ENCODE peak calls at places on chromosomes 5 and 9, in eight cellular contexts. X, S, F, H, O, Q, Z and R are unnamed samples. For H3K4me1, the result is how much of the 10 kb centered on the place peaks cover.

GRCh38 chr9:89408628-89409101 is 89.2 kb downstream of the SEMA4D start:
- DNase-seq in F (no peak), O (no peak), Q (no peak), Z (peak), S (peak), H (no peak), X (peak), R (no peak)

GRCh38 chr5:15009420-15009819 is 137.8 kb upstream of the ANKH start:
- DNase-seq in H (no peak), F (no peak), Z (no peak), Q (peak), X (no peak), O (no peak), S (no peak), R (no peak)

GRCh38 chr9:93302586-93303257 is 118.8 kb downstream of the WNK2 start:
- DNase-seq in F (peak), H (peak), Q (peak), X (peak), S (peak), Z (peak), O (no peak), R (peak)

GRCh38 chr9:79581388-79581787 is 9.6 kb downstream of the TLE4 start:
- DNase-seq in Z (no peak), X (no peak), O (no peak), S (no peak), H (no peak), Q (peak), F (no peak), R (no peak)

GRCh38 chr9:93033541-93033940 is 25.0 kb upstream of the SUSD3 start:
- DNase-seq in S (no peak), Q (peak), H (no peak), O (no peak), Z (no peak), X (no peak), F (no peak), R (no peak)

GRCh38 chr5:14584848-14585247 is 3.3 kb downstream of the OTULINL start:
- DNase-seq in Q (no peak), O (no peak), Z (no peak), H (no peak), S (peak), F (no peak), X (no peak), R (no peak)

GRCh38 chr9:78314953-78315870 is 18.3 kb downstream of the PSAT1 start:
- DNase-seq in H (no peak), F (no peak), Q (peak), X (no peak), Z (no peak), O (no peak), S (peak), R (no peak)

GRCh38 chr5:160629007-160629402 is 207.3 kb downstream of the PTTG1 start:
- DNase-seq in Q (no peak), X (no peak), S (no peak), Z (no peak), H (no peak), F (no peak), O (no peak), R (no peak)

GRCh38 chr9:98861881-98862501 is 54.5 kb downstream of the GALNT12 start:
- DNase-seq in S (peak), Z (no peak), H (peak), F (no peak), X (peak), Q (peak), O (no peak), R (peak)

GRCh38 chr5:127080001-127080478 is 6.7 kb upstream of the C5orf63 start:
- DNase-seq in F (no peak), O (no peak), X (no peak), Z (no peak), H (no peak), S (no peak), Q (peak), R (no peak)

GRCh38 chr5:34474573-34475021 is 181.5 kb upstream of the RAI14 start:
- DNase-seq in O (no peak), Z (no peak), X (no peak), F (no peak), H (no peak), Q (peak), S (no peak), R (no peak)

DNA sequence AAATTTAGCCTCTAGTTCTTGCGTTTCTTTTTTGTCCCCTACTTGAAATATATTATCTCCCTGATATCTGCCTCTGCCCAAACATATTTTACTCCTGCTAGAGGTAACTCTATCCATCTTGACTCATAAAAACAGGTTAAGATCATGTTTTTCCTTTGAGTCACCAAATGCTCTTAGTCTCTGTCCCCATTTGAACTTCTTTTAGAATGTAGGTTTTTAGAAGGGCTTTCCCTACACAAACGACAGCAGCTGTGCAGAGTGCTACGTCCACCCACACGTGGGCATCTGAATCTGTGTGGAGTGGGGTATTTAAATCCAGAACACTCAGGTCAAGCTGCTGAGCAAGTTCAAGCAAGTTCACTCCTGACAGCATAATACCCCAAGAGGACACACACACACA is 2.2 kb downstream of the HSD17B3 start:
- DNase-seq in Q (peak), F (no peak), Z (no peak), S (no peak), H (no peak), O (no peak), X (no peak), R (no peak)
- H3K4me1 ChIP-seq in Q (under half), F (under half), Z (under half), S (under half), H (under half), O (under half), X (under half), R (under half)

DNA sequence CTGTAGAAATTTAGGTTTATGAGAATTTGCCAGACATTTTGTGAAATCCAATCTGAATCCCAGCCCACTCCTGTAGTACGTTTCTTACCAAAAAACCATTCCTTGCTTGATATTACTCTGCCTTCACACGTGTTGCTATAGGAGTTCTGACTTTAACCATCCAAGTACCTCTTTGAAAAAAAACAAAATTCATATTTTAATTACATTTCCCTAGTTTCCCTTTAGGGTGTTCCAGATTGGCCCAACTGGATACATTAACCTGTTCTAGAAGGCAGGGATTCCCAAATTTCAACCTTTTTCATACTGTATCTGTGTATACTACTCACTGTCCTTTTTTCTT is 1.4 kb upstream of the PJA2 start:
- DNase-seq in H (no peak), X (no peak), F (no peak), O (no peak), S (no peak), Q (no peak), Z (no peak), R (no peak)
- H3K4me3 ChIP-seq in H (peak), X (peak), F (peak), O (peak), S (peak), Q (peak), Z (peak), R (peak)

GRCh38 chr5:177300971-177301370 is 2.5 kb downstream of the RAB24 start:
- DNase-seq in O (no peak), H (no peak), Q (no peak), S (no peak), Z (no peak), X (no peak), F (no peak), R (no peak)

GRCh38 chr5:177301503-177302165 is 1.9 kb downstream of the RAB24 start:
- DNase-seq in O (no peak), S (peak), F (no peak), Z (no peak), Q (no peak), H (no peak), X (peak), R (no peak)

GRCh38 chr5:177303925-177304391 is 359 bp downstream of the PRELID1 start:
- DNase-seq in O (no peak), S (no peak), Q (peak), X (no peak), H (no peak), F (no peak), Z (no peak), R (no peak)

GRCh38 chr5:177303121-177303924 is at the start of the genes PRELID1 and RAB24:
- DNase-seq in O (peak), F (peak), X (peak), Z (peak), Q (peak), S (peak), H (peak), R (peak)

GRCh38 chr5:177302354-177303110 is 987 bp downstream of the RAB24 start:
- DNase-seq in Q (peak), O (no peak), X (no peak), F (no peak), Z (no peak), H (no peak), S (no peak), R (peak)
- H3K4me1 ChIP-seq in Q (under half), O (under half), X (under half), F (under half), Z (half or more), H (under half), S (under half), R (under half)

GRCh38 chr9:134130503-134131375 is 5.1 kb upstream of the WDR5 start:
- DNase-seq in Q (peak), X (peak), F (peak), S (peak), H (peak), O (no peak), Z (no peak), R (peak)
- H3K4me3 ChIP-seq in Q (no peak), X (no peak), F (no peak), S (no peak), H (no peak), O (peak), Z (no peak), R (peak)

GRCh38 chr9:111634860-111635259 is 3.7 kb downstream of the DNAJC25 start:
- DNase-seq in F (no peak), Z (no peak), O (no peak), H (no peak), Q (no peak), X (no peak), S (no peak), R (no peak)

GRCh38 chr9:111632695-111633388 is 1.7 kb downstream of the DNAJC25 start:
- DNase-seq in S (no peak), O (no peak), X (no peak), Q (no peak), H (no peak), Z (no peak), F (no peak), R (no peak)

GRCh38 chr9:111632051-111632450 is 917 bp downstream of the DNAJC25 start:
- DNase-seq in H (no peak), X (no peak), Z (no peak), O (no peak), Q (no peak), S (no peak), F (no peak), R (no peak)

GRCh38 chr9:111631071-111631971 is at the start of gene DNAJC25:
- DNase-seq in F (peak), S (peak), H (peak), Q (peak), X (peak), Z (peak), O (peak), R (peak)

DNA sequence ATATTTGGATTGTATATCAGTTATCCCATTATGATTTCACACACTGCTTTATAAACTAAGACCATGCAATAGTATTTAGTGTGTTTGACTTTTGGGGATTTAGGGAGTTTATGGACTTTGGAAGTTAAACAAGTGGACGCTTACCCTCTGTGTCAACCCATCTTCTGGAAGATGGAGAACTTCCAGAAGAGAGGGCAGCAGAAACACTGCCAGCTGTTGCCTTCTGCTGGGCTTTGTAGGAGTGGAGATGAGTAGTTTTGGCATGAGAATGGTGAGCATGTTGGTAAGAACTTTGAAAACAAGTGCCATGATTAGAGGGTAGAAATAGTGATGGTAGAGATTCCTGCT is 2.2 kb downstream of the DNAJC25 start:
- DNase-seq in F (no peak), Q (no peak), X (no peak), H (no peak), S (no peak), Z (no peak), O (no peak), R (no peak)
- H3K4me1 ChIP-seq in F (under half), Q (under half), X (under half), H (under half), S (under half), Z (under half), O (under half), R (under half)

GRCh38 chr9:133614056-133614455 is 4.9 kb upstream of the FAM163B start:
- DNase-seq in O (no peak), X (peak), S (no peak), H (no peak), Z (no peak), Q (no peak), F (no peak), R (no peak)
- H3K4me3 ChIP-seq in O (no peak), X (no peak), S (no peak), H (no peak), Z (no peak), Q (no peak), F (no peak), R (no peak)

DNA sequence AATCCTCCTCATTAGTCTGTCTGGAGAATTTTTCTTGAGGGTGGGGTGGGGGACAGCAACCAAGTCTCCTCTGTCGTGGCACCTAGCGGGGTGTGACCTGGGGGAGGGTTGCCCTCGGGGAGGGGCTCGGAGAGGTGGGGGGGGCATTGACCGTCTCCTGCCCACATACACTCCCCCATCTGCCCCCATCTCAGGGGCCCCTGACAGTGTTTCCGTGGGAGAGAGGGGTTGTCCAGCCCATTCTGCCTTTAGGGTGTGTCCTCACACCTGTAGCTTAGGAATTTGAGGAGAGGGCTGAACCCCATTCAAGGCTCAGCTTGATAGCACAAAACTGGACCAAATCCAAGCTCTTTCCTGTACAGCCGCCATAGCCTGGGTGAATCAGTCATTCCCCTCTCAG is 5.9 kb upstream of the CXXC5 start:
- DNase-seq in Z (peak), S (no peak), F (peak), O (no peak), X (peak), Q (no peak), H (no peak), R (no peak)
- H3K4me1 ChIP-seq in Z (under half), S (under half), F (under half), O (under half), X (half or more), Q (under half), H (under half), R (half or more)

GRCh38 chr9:109779711-109780452 is at the start of gene PALM2AKAP2:
- DNase-seq in F (peak), H (peak), Z (no peak), O (no peak), X (peak), Q (peak), S (peak), R (peak)
- H3K4me3 ChIP-seq in F (peak), H (peak), Z (no peak), O (peak), X (peak), Q (peak), S (peak), R (peak)

DNA sequence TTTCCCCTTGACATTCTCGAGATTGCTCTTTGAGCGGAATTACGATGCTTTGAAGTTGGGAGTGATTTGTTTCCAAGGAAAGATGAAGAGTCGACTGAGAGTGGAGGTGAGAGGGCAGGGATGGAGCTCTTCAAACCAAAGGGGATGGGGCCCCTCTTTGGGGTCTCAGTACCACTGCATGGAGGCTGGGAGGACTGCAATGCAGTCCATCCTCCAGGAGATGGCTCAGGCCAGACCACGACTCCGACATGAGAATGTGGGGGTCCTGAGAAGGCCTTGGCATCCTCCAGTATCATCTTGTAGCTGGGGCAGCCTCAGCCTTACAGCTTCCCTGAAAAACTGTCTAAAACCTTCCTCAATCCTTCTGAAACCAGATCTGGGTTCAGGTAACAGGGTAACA is 51.1 kb upstream of the CDKN2AIPNL start:
- DNase-seq in O (no peak), X (peak), F (no peak), Z (no peak), H (no peak), Q (no peak), S (no peak), R (peak)
- H3K4me1 ChIP-seq in O (under half), X (under half), F (under half), Z (under half), H (under half), Q (under half), S (under half), R (half or more)

DNA sequence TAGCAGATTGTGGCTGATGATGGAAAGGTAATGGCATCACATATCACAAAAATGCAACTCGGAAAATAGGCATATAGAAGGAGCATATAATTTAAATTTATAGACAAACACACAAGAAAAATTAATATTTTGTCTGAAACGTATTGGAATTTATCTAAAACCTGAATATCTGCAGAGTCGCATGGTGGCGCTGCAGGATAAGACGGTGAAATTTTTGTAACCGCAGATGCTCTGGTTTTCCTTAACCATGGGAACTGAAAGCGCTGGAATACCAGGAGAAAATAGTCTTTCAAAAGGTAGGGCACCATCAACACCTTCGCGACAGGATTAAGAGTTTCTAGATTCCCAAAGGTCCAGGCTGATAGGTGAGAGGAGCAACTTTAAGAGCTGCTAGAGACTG is 11.0 kb downstream of the PCDHB14 start:
- DNase-seq in X (no peak), S (no peak), Z (no peak), Q (peak), H (no peak), F (peak), O (no peak), R (no peak)
- H3K4me3 ChIP-seq in X (peak), S (no peak), Z (no peak), Q (no peak), H (peak), F (peak), O (peak), R (no peak)